ENCODE peak calls at places on chromosomes 11 and 22, in eight cellular contexts. H is CD8-positive, alpha-beta T cell; I is upper lobe of right lung; W is lower lobe of right lung; N is mucosa of descending colon; V is Panc1; E is T-helper 17 cell; Q is sciatic nerve. U is an unnamed sample.

GRCh38 chr22:37020192-37020479 is 594 bp downstream of the MPST start:
- ATAC-seq in Q (peak; percentile 64), E (no peak), W (peak; percentile 32), N (peak; percentile 28), H (no peak), I (peak; percentile 25), V (peak; percentile 63), U (no peak)

GRCh38 chr11:78822931-78823423 is 248.3 kb upstream of the NARS2 start:
- ATAC-seq in W (peak; percentile 95), V (no peak), I (peak; percentile 96), H (no peak), E (no peak), N (no peak), Q (no peak), U (peak; percentile 50)

GRCh38 chr22:37503183-37503683 is 16.0 kb downstream of the CARD10 start:
- ATAC-seq in Q (no peak), W (no peak), V (no peak), N (no peak), E (no peak), I (no peak), H (no peak), U (no peak)

GRCh38 chr22:22417495-22418162 is 90.9 kb downstream of the ZNF280B start:
- ATAC-seq in E (no peak), V (no peak), N (no peak), H (no peak), W (no peak), I (no peak), Q (no peak), U (no peak)

GRCh38 chr11:62601114-62601363 is 626 bp downstream of the MTA2 start:
- ATAC-seq in I (peak; percentile 36), H (peak; percentile 1), W (peak; percentile 38), N (peak; percentile 23), V (peak; percentile 31), Q (no peak), E (peak; percentile 2), U (peak; percentile 45)

GRCh38 chr11:64675417-64676252 is 47.4 kb downstream of the NRXN2 start:
- ATAC-seq in H (no peak), W (peak; percentile 36), E (no peak), I (peak; percentile 42), N (peak; percentile 17), V (peak; percentile 72), Q (peak; percentile 98), U (peak; percentile 83)

GRCh38 chr11:104763930-104764717 is 134.1 kb downstream of the CASP12 start:
- ATAC-seq in I (no peak), H (no peak), V (no peak), Q (no peak), E (no peak), N (no peak), W (no peak), U (no peak)

GRCh38 chr11:1002091-1002984 is 34.2 kb downstream of the MUC6 start:
- ATAC-seq in N (no peak), E (no peak), I (no peak), H (no peak), Q (no peak), W (no peak), V (no peak), U (no peak)

GRCh38 chr11:30758012-30758411 is 171.9 kb upstream of the MPPED2 start:
- ATAC-seq in E (no peak), Q (no peak), V (no peak), W (no peak), N (peak; percentile 46), H (no peak), I (no peak), U (no peak)

GRCh38 chr11:120303004-120303637 is 22.0 kb upstream of the TLCD5 start:
- ATAC-seq in Q (peak; percentile 80), N (peak; percentile 77), E (peak; percentile 80), H (peak; percentile 68), V (peak; percentile 85), I (peak; percentile 72), W (peak; percentile 70), U (peak; percentile 79)

GRCh38 chr11:101914349-101914736 is 467 bp upstream of the CEP126 start:
- ATAC-seq in N (no peak), Q (peak; percentile 40), W (no peak), V (peak; percentile 24), H (no peak), I (no peak), E (no peak), U (no peak)

GRCh38 chr11:6565988-6566703 is 37.3 kb downstream of the RRP8 start:
- ATAC-seq in N (no peak), Q (no peak), I (no peak), E (no peak), V (no peak), H (no peak), W (no peak), U (no peak)

GRCh38 chr11:61477734-61478148 is 30.8 kb upstream of the LRRC10B start:
- ATAC-seq in I (peak; percentile 62), Q (no peak), E (peak; percentile 46), N (peak; percentile 39), H (peak; percentile 49), V (peak; percentile 37), W (peak; percentile 42), U (no peak)

GRCh38 chr22:26143801-26144325 is 25.4 kb upstream of the SEZ6L start:
- ATAC-seq in H (no peak), W (no peak), Q (no peak), N (no peak), I (no peak), E (no peak), V (no peak), U (no peak)

GRCh38 chr11:123261345-123262106 is 66.5 kb upstream of the CLMP start:
- ATAC-seq in I (peak; percentile 99), H (peak; percentile 75), V (peak; percentile 97), N (peak; percentile 95), Q (peak; percentile 91), W (peak; percentile 96), E (peak; percentile 82), U (no peak)

GRCh38 chr22:42972592-42973535 is 42.1 kb downstream of the PACSIN2 start:
- ATAC-seq in I (peak; percentile 72), E (no peak), Q (peak; percentile 81), N (peak; percentile 76), W (peak; percentile 59), H (no peak), V (no peak), U (no peak)

GRCh38 chr11:120208777-120209176 is 2.1 kb upstream of the OAF start:
- ATAC-seq in I (peak; percentile 61), W (peak; percentile 34), H (no peak), E (no peak), N (peak; percentile 45), Q (peak; percentile 23), V (no peak), U (no peak)

GRCh38 chr11:71555508-71555907 is 7.3 kb downstream of the KRTAP5-9 start:
- ATAC-seq in W (peak; percentile 13), I (no peak), Q (no peak), V (no peak), N (no peak), E (no peak), H (no peak), U (no peak)

GRCh38 chr11:1918436-1919315 is 827 bp upstream of the TNNT3 start:
- ATAC-seq in V (peak; percentile 69), I (no peak), Q (no peak), E (no peak), N (no peak), W (no peak), H (no peak), U (no peak)

GRCh38 chr11:33377852-33378385 is 120.7 kb downstream of the HIPK3 start:
- ATAC-seq in W (no peak), N (no peak), H (no peak), V (no peak), Q (no peak), E (no peak), I (no peak), U (no peak)

GRCh38 chr11:12269104-12269441 is 108.3 kb upstream of the PARVA start:
- ATAC-seq in Q (peak; percentile 23), N (peak; percentile 42), V (peak; percentile 47), W (peak; percentile 69), H (no peak), E (no peak), I (peak; percentile 72), U (no peak)

GRCh38 chr11:126034880-126035279 is 27.8 kb downstream of the CDON start:
- ATAC-seq in N (no peak), Q (no peak), V (no peak), I (no peak), H (no peak), W (no peak), E (no peak), U (no peak)

GRCh38 chr22:44329179-44329796 is 16.5 kb upstream of the SHISAL1 start:
- ATAC-seq in W (peak; percentile 16), E (no peak), N (no peak), Q (no peak), V (no peak), I (peak; percentile 17), H (no peak), U (peak; percentile 78)

GRCh38 chr11:114430290-114430689 is 9.0 kb upstream of the REXO2 start:
- ATAC-seq in E (no peak), I (no peak), H (no peak), Q (no peak), V (no peak), N (no peak), W (no peak), U (no peak)

U was measured in stimulated activated memory B cell treated with anti-CD40 and anti-IgM and Interleukin-4, amounts not matched to agents 10 μg/mL and 1 μg/mL and 100 μg/mL, for 72 hours.